ENCODE peak calls at places on chromosomes 1 and 21, in five cellular contexts. O, G, X, V and N are unnamed samples.

GRCh38 chr1:160542303-160542945 is 19.4 kb upstream of the SLAMF6 start:
- DNase-seq in G (no peak), O (no peak), X (no peak), V (no peak), N (no peak)

GRCh38 chr1:54340434-54340833 is 65.8 kb downstream of the SSBP3 start:
- DNase-seq in X (no peak), G (no peak), O (no peak), V (no peak), N (no peak)

GRCh38 chr1:187817782-187818181 is 989.0 kb downstream of the PLA2G4A start:
- DNase-seq in X (no peak), G (no peak), O (no peak), V (no peak), N (no peak)

GRCh38 chr1:32816676-32817158 is 441 bp downstream of the YARS1 start:
- DNase-seq in O (no peak), X (no peak), V (no peak), G (no peak), N (no peak)

GRCh38 chr1:14482784-14483183 is 115.7 kb upstream of the KAZN start:
- DNase-seq in G (no peak), V (no peak), X (no peak), O (no peak), N (no peak)

GRCh38 chr21:38356898-38357297 is 100.1 kb downstream of the KCNJ15 start:
- DNase-seq in O (no peak), G (no peak), X (no peak), V (no peak), N (no peak)

GRCh38 chr1:192658255-192658654 is 22.3 kb downstream of the RGS13 start:
- DNase-seq in X (no peak), V (no peak), O (no peak), G (no peak), N (no peak)

GRCh38 chr1:80841261-80841660 is 959.5 kb upstream of the ADGRL2 start:
- DNase-seq in G (no peak), O (no peak), V (no peak), X (no peak), N (no peak)

GRCh38 chr1:53639251-53639721 is 99.7 kb downstream of the GLIS1 start:
- DNase-seq in G (no peak), X (no peak), V (peak; percentile 36), O (no peak), N (peak; percentile 22)

GRCh38 chr1:151593651-151594625 is 17.9 kb upstream of the SNX27 start:
- DNase-seq in V (peak; percentile 84), X (peak; percentile 85), G (peak; percentile 87), O (peak; percentile 70), N (peak; percentile 87)

GRCh38 chr1:165481820-165482532 is 37.0 kb upstream of the RXRG start:
- DNase-seq in V (no peak), X (no peak), O (peak; percentile 14), G (no peak), N (no peak)

GRCh38 chr21:15552914-15553491 is 176.8 kb upstream of the USP25 start:
- DNase-seq in V (no peak), O (no peak), G (no peak), X (no peak), N (no peak)

GRCh38 chr1:206955476-206956312 is 9.4 kb upstream of the PIGR start:
- DNase-seq in V (no peak), X (no peak), O (no peak), G (peak; percentile 89), N (peak; percentile 76)

GRCh38 chr1:17120962-17121837 is 1.9 kb upstream of the PADI2 start:
- DNase-seq in G (no peak), X (no peak), V (no peak), O (no peak), N (no peak)

GRCh38 chr1:176058686-176059085 is 148.4 kb downstream of the COP1 start:
- DNase-seq in O (no peak), X (no peak), G (no peak), V (no peak), N (no peak)

GRCh38 chr1:1431006-1431844 is 4.3 kb upstream of the VWA1 start:
- DNase-seq in X (no peak), V (no peak), G (no peak), O (peak; percentile 25), N (no peak)

GRCh38 chr1:209590405-209590804 is 6.9 kb downstream of the CAMK1G start:
- DNase-seq in V (no peak), G (no peak), X (no peak), O (peak; percentile 31), N (peak; percentile 28)

GRCh38 chr1:33471416-33471815 is 1.0 kb upstream of the ZSCAN20 start:
- DNase-seq in G (no peak), X (no peak), V (no peak), O (no peak), N (no peak)

GRCh38 chr1:62392951-62393350 is 43.9 kb upstream of the USP1 start:
- DNase-seq in V (no peak), G (no peak), O (no peak), X (no peak), N (no peak)

GRCh38 chr1:17470021-17470799 is 30.7 kb upstream of the RCC2 start:
- DNase-seq in G (no peak), V (no peak), O (no peak), X (no peak), N (no peak)

GRCh38 chr1:119870917-119871486 is 25.3 kb downstream of the ADAM30 start:
- DNase-seq in G (peak; percentile 78), V (peak; percentile 76), X (peak; percentile 46), O (peak; percentile 73), N (peak; percentile 82)

GRCh38 chr1:18950415-18951026 is 6.0 kb downstream of the IFFO2 start:
- DNase-seq in V (no peak), X (no peak), O (no peak), G (no peak), N (no peak)

GRCh38 chr1:12383786-12384185 is 154.0 kb downstream of the VPS13D start:
- DNase-seq in G (no peak), X (no peak), O (no peak), V (no peak), N (no peak)

GRCh38 chr1:65558215-65558614 is 137.7 kb downstream of the LEPR start:
- DNase-seq in V (no peak), O (no peak), G (no peak), X (no peak), N (no peak)

GRCh38 chr1:167454929-167455785 is 63.2 kb downstream of the CD247 start:
- DNase-seq in X (peak; percentile 72), O (peak; percentile 23), G (peak; percentile 68), V (peak; percentile 70), N (peak; percentile 73)

GRCh38 chr1:221887091-221887746 is 145.3 kb upstream of the DUSP10 start:
- DNase-seq in X (no peak), G (peak; percentile 25), O (no peak), V (no peak), N (peak; percentile 25)

GRCh38 chr1:158458263-158458662 is 3.4 kb upstream of the OR10K1 start:
- DNase-seq in X (no peak), V (no peak), G (no peak), O (no peak), N (no peak)

DNA sequence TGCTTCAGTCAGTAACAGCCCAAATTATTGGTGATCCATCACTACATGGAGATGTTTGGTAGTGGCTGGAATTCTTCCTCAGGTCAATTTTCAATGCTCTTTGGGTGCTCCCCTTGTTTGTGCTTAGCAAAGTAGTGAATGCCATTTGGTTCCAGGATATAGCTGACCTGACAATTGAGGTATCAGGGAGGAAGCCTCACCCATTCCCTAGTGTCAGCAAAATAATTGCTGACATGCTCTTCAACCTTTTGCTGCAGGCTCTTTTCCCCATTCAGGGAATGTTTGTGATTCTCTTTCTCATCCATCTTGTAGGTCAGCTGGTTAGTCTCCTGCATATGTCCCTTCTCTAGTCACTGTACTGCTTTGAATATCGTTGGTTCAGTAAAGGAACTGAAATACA is 7.1 kb upstream of the OR10K1 start:
- DNase-seq in O (no peak), X (no peak), G (no peak), V (no peak), N (no peak)
- H3K9me3 ChIP-seq in O (no peaks in the 10 kb centered on the region), X (no peaks in the 10 kb centered on the region), G (no peaks in the 10 kb centered on the region), V (no peaks in the 10 kb centered on the region), N (peaks cover 4% of the 10 kb centered on the region)

GRCh38 chr1:2815551-2815950 is 14.1 kb upstream of the TTC34 start:
- DNase-seq in X (no peak), O (no peak), G (no peak), V (no peak), N (no peak)

GRCh38 chr1:2819831-2820730 is 18.6 kb upstream of the TTC34 start:
- DNase-seq in V (no peak), G (no peak), O (no peak), X (no peak), N (peak; percentile 12)

GRCh38 chr1:2819429-2819828 is 17.9 kb upstream of the TTC34 start:
- DNase-seq in G (no peak), O (no peak), V (no peak), X (no peak), N (peak; percentile 25)

GRCh38 chr1:2816786-2817185 is 15.3 kb upstream of the TTC34 start:
- DNase-seq in V (no peak), G (no peak), X (no peak), O (no peak), N (no peak)

GRCh38 chr1:2817784-2818564 is 16.5 kb upstream of the TTC34 start:
- DNase-seq in V (no peak), O (no peak), X (no peak), G (no peak), N (no peak)
- H3K9me3 ChIP-seq in V (no peaks in the 10 kb centered on the region), O (no peaks in the 10 kb centered on the region), X (no peaks in the 10 kb centered on the region), G (no peaks in the 10 kb centered on the region), N (no peaks in the 10 kb centered on the region)

DNA sequence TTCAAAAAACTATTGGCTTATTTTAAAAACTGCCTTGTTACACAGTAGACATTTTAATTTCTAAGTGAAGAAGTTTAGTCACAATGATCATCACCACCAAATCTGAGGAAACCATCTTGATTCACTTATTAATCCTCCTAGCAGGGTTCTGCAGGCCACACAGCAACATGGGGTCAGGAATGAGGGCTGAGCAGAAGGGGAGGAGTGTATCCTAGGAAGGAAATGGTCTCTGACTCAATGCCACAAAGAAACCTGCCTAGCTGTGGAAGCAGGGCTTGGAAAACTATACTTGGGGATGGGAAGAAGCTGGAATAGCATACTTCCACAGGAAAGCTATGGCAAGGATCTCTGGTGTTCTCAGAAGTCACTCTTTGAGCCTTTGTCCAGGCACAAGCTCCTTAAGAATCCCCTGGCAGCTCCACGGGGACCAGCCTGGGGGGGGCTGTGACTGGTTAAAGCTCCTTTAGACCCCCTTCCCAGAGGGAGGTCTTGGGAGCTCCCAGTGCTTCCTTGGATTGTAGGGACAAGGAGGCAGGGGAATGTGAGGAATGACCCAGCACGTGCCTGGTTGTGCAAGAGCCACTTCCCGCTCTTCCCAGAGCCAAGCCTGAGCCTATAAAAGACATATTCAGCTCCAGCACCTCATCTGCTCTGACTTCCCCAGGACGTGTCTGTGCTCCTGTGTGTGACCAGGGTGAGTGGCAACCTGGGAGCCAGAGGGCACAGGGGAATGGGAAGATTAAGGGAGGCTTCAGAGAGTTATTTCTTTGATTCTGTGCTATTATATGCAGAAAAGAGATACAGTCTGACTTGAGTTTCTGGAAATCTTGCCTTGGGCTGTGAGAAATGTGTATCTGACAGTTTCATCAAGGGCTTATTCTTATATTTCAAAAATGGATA is at the start of gene LCE2A:
- DNase-seq in O (no peak), V (no peak), X (no peak), G (no peak), N (no peak)
- H3K9me3 ChIP-seq in O (no peaks in the 10 kb centered on the region), V (no peaks in the 10 kb centered on the region), X (no peaks in the 10 kb centered on the region), G (no peaks in the 10 kb centered on the region), N (no peaks in the 10 kb centered on the region)

GRCh38 chr1:227707807-227708206 is 27.3 kb downstream of the JMJD4 start:
- DNase-seq in G (no peak), V (no peak), X (no peak), O (no peak), N (no peak)
- H3K9me3 ChIP-seq in G (no peaks in the 10 kb centered on the region), V (peaks cover 4% of the 10 kb centered on the region), X (peaks cover 2% of the 10 kb centered on the region), O (no peaks in the 10 kb centered on the region), N (peaks cover 20% of the 10 kb centered on the region)